ENCODE peak calls at places on chromosomes 2 and 18, in nine cellular contexts. Z is transverse colon, T is prostate gland, L is IMR-90, N is heart left ventricle, W is right lobe of liver, F is GM12878, O is breast epithelium, I is suprapubic skin. K is an unnamed sample.

GRCh38 chr2:222972420-222972819 is 79.6 kb upstream of the KCNE4 start:
- DNase-seq in Z (no peak), T (no peak), L (no peak), N (no peak), W (no peak), F (no peak), O (no peak), I (no peak), K (no peak)

GRCh38 chr18:22826726-22827125 is 106.4 kb upstream of the RBBP8 start:
- DNase-seq in Z (no peak), T (peak), L (peak), N (no peak), W (no peak), F (no peak), O (peak), I (no peak), K (peak)

GRCh38 chr2:191811807-191812602 is 34.9 kb downstream of the CAVIN2 start:
- DNase-seq in Z (peak), T (peak), L (peak), N (peak), W (peak), F (no peak), O (peak), I (no peak), K (peak)

GRCh38 chr2:239721531-239721930 is 303.6 kb downstream of the NDUFA10 start:
- DNase-seq in Z (no peak), T (no peak), L (no peak), N (no peak), W (peak), F (no peak), O (no peak), I (peak), K (peak)

GRCh38 chr18:73835039-73835438 is 312.6 kb downstream of the FBXO15 start:
- DNase-seq in Z (no peak), T (no peak), L (no peak), N (no peak), W (no peak), F (no peak), O (no peak), I (no peak), K (no peak)

GRCh38 chr2:85741211-85741610 is 12.6 kb upstream of the ATOH8 start:
- DNase-seq in Z (no peak), T (peak), L (no peak), N (peak), W (no peak), F (no peak), O (peak), I (peak), K (no peak)

GRCh38 chr2:20916604-20917286 is 93.8 kb upstream of the LDAH start:
- DNase-seq in Z (no peak), T (peak), L (peak), N (no peak), W (no peak), F (no peak), O (no peak), I (no peak), K (no peak)

GRCh38 chr2:37324786-37325624 is at the start of gene PRKD3:
- DNase-seq in Z (peak), T (peak), L (peak), N (no peak), W (no peak), F (no peak), O (peak), I (peak), K (peak)

GRCh38 chr18:70058916-70059315 is 111.2 kb upstream of the CD226 start:
- DNase-seq in Z (no peak), T (no peak), L (no peak), N (no peak), W (no peak), F (peak), O (no peak), I (no peak), K (no peak)

GRCh38 chr2:69911985-69912563 is 2.8 kb upstream of the MXD1 start:
- DNase-seq in Z (no peak), T (peak), L (peak), N (no peak), W (no peak), F (no peak), O (no peak), I (no peak), K (no peak)

GRCh38 chr18:25171334-25171733 is 180.6 kb downstream of the ZNF521 start:
- DNase-seq in Z (no peak), T (no peak), L (no peak), N (no peak), W (no peak), F (no peak), O (no peak), I (no peak), K (no peak)

DNA sequence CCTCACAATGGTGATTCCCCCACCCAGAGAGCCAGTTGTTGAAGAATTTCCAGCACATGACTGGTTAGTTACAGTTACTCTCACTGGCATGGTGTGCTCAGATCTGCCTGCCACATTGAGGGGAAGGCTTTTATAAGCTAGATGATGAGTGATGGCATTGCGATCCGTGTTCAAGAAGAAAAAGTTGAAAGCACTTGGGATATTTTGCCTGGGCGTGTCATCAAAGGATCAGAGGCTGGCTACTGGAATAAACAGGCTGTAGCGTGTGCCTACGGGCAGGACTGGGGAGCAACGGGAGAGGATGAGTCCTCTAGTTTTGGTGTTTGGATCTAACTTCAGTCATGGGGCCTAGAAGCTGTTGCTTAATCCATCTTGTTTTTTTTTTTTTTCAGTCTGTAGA is 175.0 kb downstream of the SETBP1 start:
- DNase-seq in Z (no peak), T (no peak), L (no peak), N (no peak), W (no peak), F (no peak), O (no peak), I (no peak), K (no peak)
- TF ChIP-seq CTCF in Z (no peak), T (no peak), L (no peak), N (no peak), W (no peak), F (no peak), O (no peak), I (no peak), K (no peak)

GRCh38 chr2:9752441-9753275 is 90.6 kb upstream of the TAF1B start:
- DNase-seq in Z (peak), T (no peak), L (peak), N (no peak), W (no peak), F (no peak), O (no peak), I (no peak), K (no peak)
- H3K4me3 ChIP-seq in Z (no peak), T (no peak), L (no peak), N (peak), W (no peak), F (peak), O (no peak), I (peak), K (no peak)

GRCh38 chr2:55268288-55268906 is 634 bp downstream of the MTIF2 start:
- DNase-seq in Z (no peak), T (no peak), L (no peak), N (no peak), W (no peak), F (no peak), O (no peak), I (no peak), K (no peak)

DNA sequence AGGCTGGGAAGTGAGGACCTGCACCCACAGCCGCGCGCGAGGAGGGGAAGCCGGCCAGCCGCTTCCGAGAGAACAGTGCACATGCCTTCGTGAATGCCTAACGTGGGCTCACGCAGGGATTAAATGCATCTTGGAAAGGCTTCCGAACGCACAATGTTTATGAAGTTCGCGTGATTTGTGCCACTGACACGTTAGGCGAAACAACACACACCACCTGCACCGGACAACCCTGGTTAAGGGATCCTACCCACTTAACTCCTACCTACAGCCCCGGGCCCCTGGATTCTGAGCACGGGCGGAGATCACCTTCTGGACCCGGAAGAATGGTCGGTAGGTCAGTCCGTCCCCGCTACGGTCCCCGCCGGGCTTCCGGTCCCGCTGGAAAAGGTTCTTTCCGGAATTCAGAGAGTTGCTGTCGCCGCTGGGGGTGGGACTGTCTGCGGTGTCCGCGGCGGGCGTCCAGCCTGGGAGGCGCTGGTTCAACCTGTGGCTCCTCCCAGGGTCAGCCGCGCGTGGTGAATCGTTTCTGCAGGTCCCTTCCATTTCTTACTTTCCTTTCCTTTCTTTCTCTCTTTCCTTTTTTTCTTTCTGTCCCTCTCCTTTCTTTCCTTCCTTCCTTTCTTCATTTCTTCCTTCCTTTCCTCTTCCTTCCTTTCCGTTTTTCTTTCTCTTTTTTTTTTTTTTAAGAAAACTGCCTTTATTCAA is at the start of gene MTIF2:
- DNase-seq in Z (peak), T (peak), L (peak), N (peak), W (peak), F (peak), O (peak), I (peak), K (peak)
- TF ChIP-seq POLR2A in Z (peak), T (peak), L (peak), N (no peak), W (peak), F (peak), O (no peak), I (peak), K (no peak)

GRCh38 chr2:33680906-33681305 is 81.8 kb upstream of the FAM98A start:
- DNase-seq in Z (no peak), T (no peak), L (no peak), N (no peak), W (no peak), F (no peak), O (no peak), I (no peak), K (no peak)

GRCh38 chr2:33678447-33678846 is 79.3 kb upstream of the FAM98A start:
- DNase-seq in Z (no peak), T (no peak), L (no peak), N (no peak), W (no peak), F (no peak), O (no peak), I (no peak), K (no peak)

GRCh38 chr2:33681333-33681732 is 82.2 kb upstream of the FAM98A start:
- DNase-seq in Z (no peak), T (no peak), L (peak), N (no peak), W (no peak), F (no peak), O (no peak), I (no peak), K (no peak)
- TF ChIP-seq CTCF in Z (no peak), T (peak), L (peak), N (peak), W (no peak), F (no peak), O (no peak), I (no peak), K (no peak)

DNA sequence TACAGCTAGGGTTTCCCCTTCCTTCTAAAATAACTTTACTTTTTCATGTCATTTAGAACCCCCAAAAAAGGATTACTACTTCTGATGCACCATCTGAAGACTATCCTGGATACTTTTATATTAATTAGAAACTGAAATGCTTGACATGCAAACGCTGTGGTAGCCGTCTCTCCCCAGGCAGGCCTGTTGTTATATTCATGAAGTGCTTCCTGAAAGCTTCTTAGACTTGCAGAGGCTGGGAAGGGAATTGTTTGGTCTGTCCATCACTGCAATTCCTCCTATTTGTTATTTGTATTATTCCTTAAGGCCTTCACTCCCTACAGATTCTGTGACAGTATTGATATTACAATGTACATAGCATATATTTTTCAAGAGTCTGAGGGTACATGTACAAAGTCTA is 370.2 kb downstream of the NRXN1 start:
- DNase-seq in Z (no peak), T (no peak), L (no peak), N (no peak), W (no peak), F (no peak), O (no peak), I (no peak), K (no peak)
- H3K4me3 ChIP-seq in Z (no peak), T (no peak), L (no peak), N (no peak), W (no peak), F (no peak), O (no peak), I (no peak), K (no peak)

GRCh38 chr2:24046930-24047702 is at the start of gene WDCP:
- DNase-seq in Z (peak), T (peak), L (peak), N (peak), W (peak), F (peak), O (peak), I (peak), K (peak)
- TF ChIP-seq POLR2A in Z (peak), T (peak), L (peak), N (no peak), W (peak), F (peak), O (no peak), I (no peak), K (no peak)

GRCh38 chr2:170409164-170409535 is 231.2 kb downstream of the MYO3B start:
- DNase-seq in Z (peak), T (peak), L (peak), N (peak), W (peak), F (no peak), O (peak), I (peak), K (peak)

GRCh38 chr2:170411660-170412059 is 233.7 kb downstream of the MYO3B start:
- DNase-seq in Z (no peak), T (no peak), L (no peak), N (no peak), W (no peak), F (no peak), O (no peak), I (no peak), K (no peak)

GRCh38 chr2:170404846-170405245 is 226.9 kb downstream of the MYO3B start:
- DNase-seq in Z (no peak), T (no peak), L (no peak), N (no peak), W (no peak), F (no peak), O (no peak), I (no peak), K (no peak)

GRCh38 chr2:170405326-170405725 is 227.4 kb downstream of the MYO3B start:
- DNase-seq in Z (no peak), T (no peak), L (no peak), N (no peak), W (no peak), F (no peak), O (no peak), I (no peak), K (no peak)

GRCh38 chr2:170408461-170409163 is 230.7 kb downstream of the MYO3B start:
- DNase-seq in Z (no peak), T (no peak), L (no peak), N (no peak), W (no peak), F (no peak), O (no peak), I (no peak), K (no peak)
- TF ChIP-seq CTCF in Z (no peak), T (no peak), L (no peak), N (no peak), W (no peak), F (no peak), O (no peak), I (no peak), K (no peak)

K was measured in lower leg skin.